ENCODE peak calls at places on chromosomes 7 and 10, in eight cellular contexts. R is left ventricle myocardium inferior, G is kidney, X is GM06990, B is A549, Y is spleen, N is transverse colon, E is astrocyte of the spinal cord. Z is an unnamed sample.
A peak's percentile ranks its signal among the peaks of the same experiment; 100 is the strongest.

GRCh38 chr7:35729061-35729783 is 34.3 kb upstream of the HERPUD2 start:
- DNase-seq in R (no peak), G (no peak), X (peak; percentile 85), B (no peak), Y (peak; percentile 82), N (peak; percentile 23), E (no peak), Z (no peak)

GRCh38 chr10:71222541-71223364 is 10.4 kb downstream of the UNC5B start:
- DNase-seq in R (no peak), G (peak; percentile 51), X (no peak), B (no peak), Y (peak; percentile 48), N (no peak), E (peak; percentile 38), Z (no peak)

GRCh38 chr10:42475168-42476098 is 162.9 kb downstream of the ZNF33B start:
- DNase-seq in R (no peak), G (peak; percentile 65), X (no peak), B (no peak), Y (peak; percentile 77), N (no peak), E (no peak), Z (no peak)

GRCh38 chr7:26360606-26361005 is 68.9 kb downstream of the SNX10 start:
- DNase-seq in R (no peak), G (no peak), X (no peak), B (no peak), Y (no peak), N (no peak), E (no peak), Z (no peak)

GRCh38 chr7:45099891-45100760 is 11.4 kb upstream of the NACAD start:
- DNase-seq in R (no peak), G (no peak), X (no peak), B (no peak), Y (peak; percentile 73), N (no peak), E (no peak), Z (no peak)

GRCh38 chr10:327889-328809 is 192.9 kb downstream of the ZMYND11 start:
- DNase-seq in R (no peak), G (no peak), X (no peak), B (no peak), Y (no peak), N (no peak), E (no peak), Z (no peak)

GRCh38 chr7:47552631-47553030 is 29.3 kb downstream of the TNS3 start:
- DNase-seq in R (no peak), G (no peak), X (no peak), B (no peak), Y (no peak), N (no peak), E (peak; percentile 69), Z (peak; percentile 67)

GRCh38 chr7:106768324-106768751 is 96.7 kb upstream of the PIK3CG start:
- DNase-seq in R (no peak), G (no peak), X (peak; percentile 51), B (no peak), Y (no peak), N (no peak), E (peak; percentile 41), Z (no peak)

GRCh38 chr10:45000764-45001381 is at the start of gene ZNF22:
- DNase-seq in R (peak; percentile 73), G (peak; percentile 92), X (peak; percentile 85), B (peak; percentile 16), Y (peak; percentile 94), N (peak; percentile 74), E (peak; percentile 76), Z (no peak)

GRCh38 chr7:131267631-131268030 is 60.0 kb upstream of the MKLN1 start:
- DNase-seq in R (no peak), G (no peak), X (no peak), B (no peak), Y (no peak), N (no peak), E (no peak), Z (no peak)

GRCh38 chr10:109735776-109736175 is 187.5 kb downstream of the XPNPEP1 start:
- DNase-seq in R (no peak), G (no peak), X (no peak), B (no peak), Y (no peak), N (no peak), E (no peak), Z (no peak)

GRCh38 chr7:31051598-31052503 is at the start of gene ADCYAP1R1:
- DNase-seq in R (peak; percentile 61), G (no peak), X (no peak), B (no peak), Y (no peak), N (no peak), E (no peak), Z (no peak)

GRCh38 chr7:87148332-87148955 is 3.8 kb upstream of the DMTF1 start:
- DNase-seq in R (no peak), G (no peak), X (no peak), B (peak; percentile 7), Y (no peak), N (no peak), E (peak; percentile 36), Z (peak; percentile 31)

GRCh38 chr10:30503700-30504462 is 69.9 kb downstream of the MAP3K8 start:
- DNase-seq in R (no peak), G (no peak), X (no peak), B (no peak), Y (no peak), N (no peak), E (no peak), Z (no peak)

GRCh38 chr10:17025444-17026295 is 103.9 kb downstream of the CUBN start:
- DNase-seq in R (no peak), G (no peak), X (peak; percentile 28), B (no peak), Y (no peak), N (peak; percentile 26), E (peak; percentile 99), Z (peak; percentile 86)

GRCh38 chr7:95915731-95916130 is 143.4 kb downstream of the DYNC1I1 start:
- DNase-seq in R (no peak), G (no peak), X (no peak), B (no peak), Y (no peak), N (no peak), E (no peak), Z (no peak)

GRCh38 chr7:110003827-110004226 is 1087.1 kb upstream of the LRRN3 start:
- DNase-seq in R (no peak), G (no peak), X (no peak), B (no peak), Y (no peak), N (no peak), E (no peak), Z (no peak)
- TF ChIP-seq CTCF in R (no peak), G (no peak), X (no peak), B (peak; percentile 7), Y (no peak), N (no peak), E (no peak), Z (no peak)

DNA sequence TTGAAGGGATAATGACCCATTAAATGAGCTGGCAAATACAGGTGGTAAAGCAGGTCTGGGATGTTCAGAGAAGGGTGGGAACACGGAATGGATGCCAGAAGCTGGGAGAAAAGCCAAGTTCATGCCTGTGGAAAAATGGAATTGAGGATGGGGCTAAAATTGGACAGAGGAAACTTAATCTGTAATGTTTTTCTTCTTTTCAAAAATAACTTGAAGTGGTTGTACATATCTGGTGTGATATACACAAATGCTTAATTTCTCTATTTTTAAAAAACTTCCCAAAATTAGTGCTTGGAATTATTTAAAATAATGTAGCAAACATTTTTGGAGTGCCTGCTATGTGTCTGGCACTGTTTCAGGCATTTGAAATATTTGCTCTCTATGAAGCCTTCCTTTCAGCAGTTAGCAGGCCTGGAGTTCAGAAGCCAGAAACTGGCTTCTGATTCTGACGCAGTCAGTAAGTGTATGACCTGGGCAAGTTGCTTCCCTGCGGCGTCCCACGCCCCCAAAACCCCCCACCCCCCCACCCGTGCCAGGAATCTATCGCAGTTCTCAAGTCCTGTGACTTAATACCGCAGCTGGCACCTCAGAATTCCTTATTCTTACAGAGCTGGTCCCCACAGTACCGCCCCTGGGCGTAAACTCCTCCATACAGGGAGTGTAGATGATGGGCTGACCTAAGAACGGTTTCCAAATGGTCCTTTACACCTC is 843 bp upstream of the MALSU1 start:
- DNase-seq in R (no peak), G (no peak), X (no peak), B (peak; percentile 29), Y (no peak), N (no peak), E (peak; percentile 27), Z (peak; percentile 72)
- H3K4me3 ChIP-seq in R (peak overlapping the region; percentile 88), G (peak overlapping the region; percentile 82), X (no peak overlapping the region), B (peak overlapping the region; percentile 79), Y (peak overlapping the region; percentile 72), N (no peak overlapping the region), E (no peak overlapping the region), Z (no peak overlapping the region)

GRCh38 chr10:52066383-52066782 is 247.7 kb upstream of the DKK1 start:
- DNase-seq in R (no peak), G (no peak), X (no peak), B (peak; percentile 10), Y (no peak), N (no peak), E (no peak), Z (no peak)
- TF ChIP-seq CTCF in R (no peak), G (no peak), X (no peak), B (no peak), Y (no peak), N (no peak), E (no peak), Z (no peak)

GRCh38 chr10:103545366-103545765 is 51.9 kb downstream of the NEURL1 start:
- DNase-seq in R (no peak), G (no peak), X (no peak), B (no peak), Y (peak; percentile 53), N (no peak), E (no peak), Z (no peak)

GRCh38 chr10:103543617-103544525 is 50.4 kb downstream of the NEURL1 start:
- DNase-seq in R (no peak), G (no peak), X (no peak), B (no peak), Y (peak; percentile 55), N (no peak), E (no peak), Z (no peak)

GRCh38 chr10:103540722-103541121 is 47.2 kb downstream of the NEURL1 start:
- DNase-seq in R (no peak), G (peak; percentile 10), X (no peak), B (no peak), Y (peak; percentile 16), N (no peak), E (no peak), Z (no peak)

GRCh38 chr10:103544657-103545310 is 51.3 kb downstream of the NEURL1 start:
- DNase-seq in R (no peak), G (no peak), X (no peak), B (no peak), Y (peak; percentile 35), N (no peak), E (no peak), Z (no peak)

DNA sequence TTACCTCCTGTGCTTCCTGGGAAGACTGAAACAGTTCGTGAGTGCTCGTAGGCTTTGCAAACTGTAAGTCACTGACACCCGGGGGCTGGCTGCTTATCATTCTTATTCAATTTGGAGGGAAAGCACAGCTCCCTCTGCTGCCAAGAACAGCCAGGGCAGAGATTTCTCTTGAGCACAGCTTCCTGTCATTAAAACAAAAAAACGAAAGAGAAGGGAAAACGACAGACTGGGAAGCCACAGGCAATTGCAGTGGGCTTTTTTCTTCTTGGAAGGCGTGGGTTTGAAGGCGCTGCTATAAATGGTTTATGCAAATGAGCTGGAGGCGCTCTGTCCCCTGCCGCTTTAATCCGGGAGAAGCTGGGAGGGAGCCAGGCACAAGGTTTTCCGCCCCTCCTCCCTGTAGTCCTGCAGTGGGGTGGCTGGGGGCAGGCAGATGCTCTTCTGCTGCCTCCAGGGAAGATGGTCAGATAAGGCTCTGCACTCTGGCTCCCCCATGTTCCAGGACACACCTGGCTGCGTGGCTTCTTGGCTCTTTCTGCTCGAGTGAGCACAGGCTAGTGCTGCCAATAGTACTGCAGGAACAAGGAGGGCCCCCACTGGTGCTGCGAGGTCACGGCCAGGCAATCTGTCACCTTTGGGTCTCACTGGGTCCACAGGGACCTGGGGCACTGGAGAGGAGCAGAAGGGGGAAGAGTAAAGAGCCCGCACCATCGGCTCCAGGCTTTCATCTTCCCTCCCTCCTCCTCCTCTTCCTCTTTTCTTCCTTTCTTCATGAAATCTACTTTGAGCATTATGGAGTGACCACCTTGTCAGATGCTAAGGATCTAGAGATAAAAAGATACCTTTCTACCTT is 49.5 kb downstream of the NEURL1 start:
- DNase-seq in R (no peak), G (peak; percentile 77), X (peak; percentile 25), B (no peak), Y (peak; percentile 64), N (peak; percentile 41), E (peak; percentile 27), Z (no peak)
- H3K4me3 ChIP-seq in R (peak overlapping the region; percentile 57), G (peak overlapping the region; percentile 11), X (peak overlapping the region; percentile 31), B (no peak overlapping the region), Y (peak overlapping the region; percentile 26), N (peak overlapping the region; percentile 11), E (peak overlapping the region; percentile 2), Z (no peak overlapping the region)